ENCODE peak calls at places on chromosomes 3 and 15, in seven cellular contexts. A is GM23338; J is substantia nigra; I is T47D; N is HT-29; H is stimulated activated CD4-positive, alpha-beta T cell treated with anti-CD3 and anti-CD28 coated beads, Interleukin-2, amount 100 ng/mL, for 48 hours; V is ELR. W is an unnamed sample.
A peak's percentile ranks its signal among the peaks of the same experiment; 100 is the strongest.

GRCh38 chr3:81789686-81790085 is 28.2 kb upstream of the GBE1 start:
- DNase-seq in A (no peak), H (no peak), I (no peak), V (no peak), J (no peak), N (no peak), W (peak; percentile 9)

GRCh38 chr3:25291524-25291923 is 136.5 kb upstream of the RARB start:
- DNase-seq in J (no peak), A (peak; percentile 17), H (no peak), N (no peak), I (no peak), V (no peak), W (no peak)

GRCh38 chr3:134798681-134799311 is 3.7 kb downstream of the EPHB1 start:
- DNase-seq in N (no peak), H (no peak), I (no peak), V (no peak), A (no peak), J (no peak), W (no peak)

GRCh38 chr15:34721802-34722795 is 32.7 kb downstream of the GJD2 start:
- DNase-seq in V (peak; percentile 67), H (no peak), A (peak; percentile 79), J (peak; percentile 36), I (no peak), N (peak; percentile 18), W (no peak)

GRCh38 chr3:116322761-116323160 is 122.5 kb downstream of the LSAMP start:
- DNase-seq in H (no peak), V (no peak), I (no peak), N (no peak), A (no peak), J (no peak), W (no peak)

GRCh38 chr3:112676659-112677234 is 35.8 kb upstream of the CCDC80 start:
- DNase-seq in I (peak; percentile 35), N (peak; percentile 84), A (peak; percentile 51), V (peak; percentile 99), J (peak; percentile 57), H (peak; percentile 80), W (peak; percentile 74)

GRCh38 chr15:71715914-71716313 is 94.4 kb upstream of the NR2E3 start:
- DNase-seq in A (no peak), H (no peak), J (no peak), I (no peak), N (no peak), V (no peak), W (no peak)

GRCh38 chr15:42077680-42078079 is 16.7 kb downstream of the PLA2G4D start:
- DNase-seq in J (no peak), N (no peak), A (no peak), I (no peak), V (no peak), H (no peak), W (no peak)

GRCh38 chr15:44501768-44502366 is 35.1 kb upstream of the EIF3J start:
- DNase-seq in I (peak; percentile 49), H (no peak), N (peak; percentile 59), A (peak; percentile 54), V (peak; percentile 63), J (no peak), W (peak; percentile 12)

GRCh38 chr15:82877825-82878224 is 68.4 kb downstream of the WHAMM start:
- DNase-seq in H (no peak), I (no peak), V (no peak), N (no peak), J (no peak), A (no peak), W (no peak)

GRCh38 chr3:63948995-63949394 is 36.8 kb upstream of the SCAANT1 start:
- DNase-seq in J (no peak), A (peak; percentile 36), N (no peak), H (no peak), I (no peak), V (peak; percentile 42), W (no peak)

GRCh38 chr3:175484666-175485065 is 625.5 kb downstream of the NAALADL2 start:
- DNase-seq in J (no peak), A (no peak), N (no peak), V (no peak), H (no peak), I (no peak), W (no peak)

GRCh38 chr3:66021731-66022131 is 17.0 kb downstream of the MAGI1 start:
- DNase-seq in V (peak; percentile 72), J (no peak), A (peak; percentile 46), N (peak; percentile 39), H (no peak), I (no peak), W (no peak)

GRCh38 chr15:45249125-45249780 is 2.8 kb upstream of the SLC28A2 start:
- DNase-seq in N (no peak), V (no peak), I (no peak), J (no peak), H (no peak), A (no peak), W (no peak)

GRCh38 chr3:144119611-144120010 is 148.0 kb downstream of the DIPK2A start:
- DNase-seq in I (no peak), V (no peak), J (no peak), H (no peak), A (no peak), N (no peak), W (no peak)

GRCh38 chr15:47523669-47524068 is 193.6 kb upstream of the SEMA6D start:
- DNase-seq in I (no peak), N (no peak), V (peak; percentile 25), A (no peak), J (no peak), H (no peak), W (no peak)

GRCh38 chr3:188042466-188042865 is 111.5 kb upstream of the LPP start:
- DNase-seq in H (no peak), A (no peak), V (no peak), N (no peak), J (no peak), I (no peak), W (no peak)

GRCh38 chr3:25854635-25855034 is 64.7 kb downstream of the OXSM start:
- DNase-seq in V (peak; percentile 78), H (no peak), I (peak; percentile 13), A (no peak), J (no peak), N (no peak), W (no peak)